ENCODE peak calls at places on chromosomes 5 and 9, in ten cellular contexts. P, C, Y, K, G, O, S, Q, V and I are unnamed samples.

GRCh38 chr5:72109625-72110024 is 2.4 kb downstream of the MAP1B start:
- DNase-seq in P (no peak), C (no peak), Y (no peak), K (peak), G (no peak), O (no peak), S (no peak), Q (peak), V (peak), I (no peak)

GRCh38 chr5:150751096-150751891 is 7.5 kb downstream of the DCTN4 start:
- DNase-seq in P (no peak), C (no peak), Y (no peak), K (peak), G (no peak), O (no peak), S (no peak), Q (no peak), V (no peak), I (no peak)

GRCh38 chr5:99005506-99005905 is 76.7 kb upstream of the CHD1 start:
- DNase-seq in P (no peak), C (no peak), Y (no peak), K (no peak), G (no peak), O (no peak), S (no peak), Q (no peak), V (no peak), I (no peak)

GRCh38 chr5:106862450-106863193 is 808.1 kb downstream of the EFNA5 start:
- DNase-seq in P (no peak), C (no peak), Y (no peak), K (peak), G (no peak), O (peak), S (no peak), Q (no peak), V (no peak), I (no peak)

GRCh38 chr5:134846641-134846960 is 833 bp downstream of the C5orf24 start:
- DNase-seq in P (no peak), C (no peak), Y (no peak), K (peak), G (no peak), O (no peak), S (no peak), Q (no peak), V (peak), I (no peak)

GRCh38 chr9:136423432-136424146 is 13.1 kb downstream of the PMPCA start:
- DNase-seq in P (no peak), C (no peak), Y (no peak), K (no peak), G (no peak), O (no peak), S (no peak), Q (no peak), V (no peak), I (no peak)

GRCh38 chr5:171494452-171495121 is 75.1 kb downstream of the FGF18 start:
- DNase-seq in P (no peak), C (peak), Y (no peak), K (peak), G (peak), O (peak), S (peak), Q (peak), V (peak), I (peak)

GRCh38 chr5:144036476-144036875 is 134.0 kb downstream of the YIPF5 start:
- DNase-seq in P (no peak), C (no peak), Y (no peak), K (no peak), G (no peak), O (no peak), S (no peak), Q (no peak), V (no peak), I (no peak)

GRCh38 chr5:174448662-174449061 is 275.7 kb upstream of the MSX2 start:
- DNase-seq in P (no peak), C (no peak), Y (no peak), K (peak), G (no peak), O (no peak), S (peak), Q (no peak), V (no peak), I (no peak)

GRCh38 chr5:43041669-43042175 is 1.6 kb upstream of the ANXA2R start:
- DNase-seq in P (no peak), C (no peak), Y (peak), K (peak), G (peak), O (no peak), S (no peak), Q (peak), V (no peak), I (peak)

GRCh38 chr5:163498886-163499285 is 6.5 kb upstream of the MAT2B start:
- DNase-seq in P (no peak), C (no peak), Y (no peak), K (peak), G (no peak), O (no peak), S (peak), Q (no peak), V (no peak), I (no peak)

GRCh38 chr9:114913217-114913616 is 17.2 kb downstream of the TNFSF8 start:
- DNase-seq in P (no peak), C (no peak), Y (no peak), K (no peak), G (no peak), O (no peak), S (no peak), Q (no peak), V (no peak), I (no peak)

GRCh38 chr5:111932628-111933027 is 175.6 kb upstream of the NREP start:
- DNase-seq in P (no peak), C (no peak), Y (no peak), K (peak), G (no peak), O (no peak), S (peak), Q (peak), V (no peak), I (no peak)

GRCh38 chr5:131957721-131958483 is 12.4 kb upstream of the MEIKIN start:
- DNase-seq in P (no peak), C (no peak), Y (no peak), K (no peak), G (no peak), O (no peak), S (no peak), Q (no peak), V (no peak), I (no peak)

GRCh38 chr9:89046832-89047231 is 55.6 kb downstream of the S1PR3 start:
- DNase-seq in P (no peak), C (no peak), Y (no peak), K (peak), G (no peak), O (peak), S (no peak), Q (no peak), V (peak), I (no peak)

GRCh38 chr5:133440467-133441115 is 171.8 kb downstream of the FSTL4 start:
- DNase-seq in P (no peak), C (no peak), Y (no peak), K (no peak), G (no peak), O (no peak), S (no peak), Q (no peak), V (no peak), I (no peak)

GRCh38 chr5:37875051-37875787 is 35.4 kb upstream of the GDNF start:
- DNase-seq in P (no peak), C (peak), Y (no peak), K (peak), G (no peak), O (peak), S (peak), Q (peak), V (peak), I (no peak)